ENCODE peak calls at places on chromosomes 12 and 14, in six cellular contexts. One of them, this sample, is unnamed.

GRCh38 chr12:43976027-43976426 is 140.1 kb downstream of the TMEM117 start:
- DNase-seq in B cell: no peak
- DNase-seq in left cardiac atrium: no peak
- DNase-seq in Ammon's horn: no peak
- DNase-seq in mesenchymal stem cell: no peak
- DNase-seq in HuH-7.5: no peak
- DNase-seq in this sample: no peak

GRCh38 chr14:74538411-74539391 is 45.1 kb downstream of the ISCA2 start:
- DNase-seq in left cardiac atrium: no peak
- DNase-seq in Ammon's horn: no peak
- DNase-seq in HuH-7.5: no peak
- DNase-seq in B cell: no peak
- DNase-seq in mesenchymal stem cell: no peak
- DNase-seq in this sample: no peak

GRCh38 chr12:132078190-132078589 is 65.9 kb downstream of the DDX51 start:
- DNase-seq in B cell: no peak
- DNase-seq in mesenchymal stem cell: no peak
- DNase-seq in left cardiac atrium: peak; percentile 52
- DNase-seq in HuH-7.5: no peak
- DNase-seq in Ammon's horn: no peak
- DNase-seq in this sample: peak; percentile 84

GRCh38 chr14:73771848-73772705 is 57.9 kb upstream of the PNMA1 start:
- DNase-seq in Ammon's horn: peak; percentile 44
- DNase-seq in left cardiac atrium: peak; percentile 65
- DNase-seq in mesenchymal stem cell: peak; percentile 70
- DNase-seq in B cell: peak; percentile 77
- DNase-seq in HuH-7.5: peak; percentile 61
- DNase-seq in this sample: no peak

GRCh38 chr14:68816183-68816942 is 23.5 kb upstream of the ZFP36L1 start:
- DNase-seq in HuH-7.5: peak; percentile 95
- DNase-seq in B cell: peak; percentile 93
- DNase-seq in mesenchymal stem cell: peak; percentile 91
- DNase-seq in left cardiac atrium: peak; percentile 93
- DNase-seq in Ammon's horn: peak; percentile 94
- DNase-seq in this sample: peak; percentile 85

GRCh38 chr12:92745874-92746553 is 43.2 kb downstream of the PLEKHG7 start:
- DNase-seq in mesenchymal stem cell: peak; percentile 92
- DNase-seq in HuH-7.5: no peak
- DNase-seq in left cardiac atrium: peak; percentile 92
- DNase-seq in B cell: no peak
- DNase-seq in Ammon's horn: peak; percentile 49
- DNase-seq in this sample: peak; percentile 84

GRCh38 chr14:67815573-67816235 is 686 bp downstream of the ZFYVE26 start:
- DNase-seq in left cardiac atrium: no peak
- DNase-seq in Ammon's horn: no peak
- DNase-seq in mesenchymal stem cell: peak; percentile 78
- DNase-seq in HuH-7.5: no peak
- DNase-seq in B cell: no peak
- DNase-seq in this sample: no peak

GRCh38 chr12:89413234-89413633 is 60.9 kb upstream of the DUSP6 start:
- DNase-seq in mesenchymal stem cell: no peak
- DNase-seq in left cardiac atrium: no peak
- DNase-seq in Ammon's horn: no peak
- DNase-seq in B cell: no peak
- DNase-seq in HuH-7.5: no peak
- DNase-seq in this sample: no peak

GRCh38 chr12:132030367-132031038 is 80.8 kb downstream of the EP400 start:
- DNase-seq in Ammon's horn: peak; percentile 92
- DNase-seq in left cardiac atrium: peak; percentile 52
- DNase-seq in mesenchymal stem cell: peak; percentile 70
- DNase-seq in B cell: no peak
- DNase-seq in HuH-7.5: no peak
- DNase-seq in this sample: no peak

GRCh38 chr14:91389173-91389572 is 28.4 kb downstream of the CCDC88C start:
- DNase-seq in Ammon's horn: no peak
- DNase-seq in mesenchymal stem cell: no peak
- DNase-seq in left cardiac atrium: no peak
- DNase-seq in HuH-7.5: no peak
- DNase-seq in B cell: no peak
- DNase-seq in this sample: no peak

GRCh38 chr12:54232790-54233189 is 44.0 kb upstream of the SMUG1 start:
- DNase-seq in B cell: no peak
- DNase-seq in HuH-7.5: no peak
- DNase-seq in Ammon's horn: no peak
- DNase-seq in mesenchymal stem cell: peak; percentile 56
- DNase-seq in left cardiac atrium: no peak
- DNase-seq in this sample: no peak